ENCODE peak calls at places on chromosome 21, in seven cellular contexts. R, X, M, O, K, Z and T are unnamed samples.

GRCh38 chr21:43345746-43346409 is 81.1 kb downstream of the SIK1 start:
- DNase-seq in X (no peak), K (no peak), Z (no peak), O (no peak), M (peak; percentile 88), R (peak; percentile 85), T (peak; percentile 38)

GRCh38 chr21:25496825-25497482 is 110.3 kb downstream of the MRPL39 start:
- DNase-seq in M (no peak), K (no peak), O (no peak), R (peak; percentile 77), Z (no peak), X (no peak), T (no peak)

GRCh38 chr21:25283720-25284119 is 323.6 kb downstream of the MRPL39 start:
- DNase-seq in O (peak; percentile 77), R (peak; percentile 56), X (peak; percentile 4), K (peak; percentile 35), Z (no peak), M (no peak), T (no peak)

GRCh38 chr21:43297989-43298388 is 128.9 kb downstream of the SIK1 start:
- DNase-seq in R (no peak), K (no peak), Z (no peak), X (no peak), O (no peak), M (no peak), T (no peak)

GRCh38 chr21:27818847-27819246 is 852.0 kb upstream of the ADAMTS5 start:
- DNase-seq in M (peak; percentile 67), K (no peak), Z (no peak), X (no peak), R (no peak), O (no peak), T (no peak)

GRCh38 chr21:26115346-26115745 is 55.2 kb downstream of the APP start:
- DNase-seq in O (no peak), M (no peak), K (no peak), X (no peak), R (no peak), Z (no peak), T (no peak)

GRCh38 chr21:33419538-33420123 is 16.4 kb downstream of the IFNGR2 start:
- DNase-seq in K (no peak), O (no peak), R (peak; percentile 76), X (no peak), M (peak; percentile 71), Z (no peak), T (no peak)

GRCh38 chr21:46012154-46012553 is 30.6 kb downstream of the COL6A1 start:
- DNase-seq in M (no peak), X (no peak), O (no peak), R (no peak), Z (no peak), K (no peak), T (no peak)

GRCh38 chr21:43024737-43025136 is 50.4 kb downstream of the PKNOX1 start:
- DNase-seq in Z (no peak), O (no peak), X (no peak), K (no peak), R (no peak), M (no peak), T (no peak)

GRCh38 chr21:31604591-31605190 is 54.8 kb upstream of the SOD1 start:
- DNase-seq in K (peak; percentile 61), R (peak; percentile 54), X (peak; percentile 74), M (peak; percentile 64), O (peak; percentile 76), Z (peak; percentile 46), T (peak; percentile 93)

GRCh38 chr21:39388811-39389155 is 39.9 kb upstream of the HMGN1 start:
- DNase-seq in Z (no peak), X (no peak), O (no peak), R (no peak), M (no peak), K (no peak), T (no peak)

GRCh38 chr21:45880097-45881068 is 101.2 kb upstream of the COL6A1 start:
- DNase-seq in K (peak; percentile 82), R (peak; percentile 58), Z (peak; percentile 44), M (peak; percentile 78), O (peak; percentile 84), X (peak; percentile 78), T (peak; percentile 66)

GRCh38 chr21:42781981-42782722 is 97.2 kb downstream of the WDR4 start:
- DNase-seq in M (no peak), X (no peak), K (no peak), O (no peak), Z (no peak), R (no peak), T (no peak)

GRCh38 chr21:46079357-46080170 is 18.3 kb upstream of the COL6A2 start:
- DNase-seq in K (peak; percentile 19), Z (no peak), M (peak; percentile 86), R (peak; percentile 96), X (no peak), O (no peak), T (no peak)

GRCh38 chr21:29190920-29191319 is 60.5 kb downstream of the MAP3K7CL start:
- DNase-seq in X (no peak), Z (no peak), K (no peak), R (peak; percentile 58), O (no peak), M (peak; percentile 73), T (peak; percentile 64)

GRCh38 chr21:42971897-42972275 is 2.5 kb upstream of the PKNOX1 start:
- DNase-seq in R (no peak), K (peak; percentile 80), M (no peak), X (no peak), O (no peak), Z (no peak), T (no peak)

GRCh38 chr21:32921632-32922230 is 104.0 kb upstream of the OLIG2 start:
- DNase-seq in X (no peak), M (no peak), R (peak; percentile 10), Z (peak; percentile 23), O (peak; percentile 54), K (peak; percentile 60), T (no peak)

GRCh38 chr21:38244885-38245869 is 11.6 kb upstream of the KCNJ15 start:
- DNase-seq in R (peak; percentile 98), O (no peak), K (no peak), Z (no peak), M (peak; percentile 93), X (no peak), T (peak; percentile 51)

GRCh38 chr21:8992731-8993174 is 1528.6 kb upstream of the TPTE start:
- DNase-seq in R (no peak), Z (no peak), O (no peak), M (no peak), K (peak; percentile 34), X (no peak), T (no peak)

GRCh38 chr21:28714795-28715464 is 277.7 kb downstream of the LTN1 start:
- DNase-seq in M (peak; percentile 67), X (no peak), O (no peak), Z (no peak), K (no peak), R (peak; percentile 81), T (no peak)

GRCh38 chr21:18832950-18833349 is 429.4 kb upstream of the TMPRSS15 start:
- DNase-seq in R (no peak), M (peak; percentile 67), Z (no peak), K (no peak), O (no peak), X (no peak), T (peak; percentile 77)

GRCh38 chr21:43292041-43292865 is 123.4 kb downstream of the CRYAA start:
- DNase-seq in Z (no peak), X (no peak), K (no peak), O (no peak), M (no peak), R (no peak), T (no peak)

GRCh38 chr21:32411366-32412161 is 942 bp upstream of the EVA1C start:
- DNase-seq in O (no peak), X (no peak), Z (no peak), K (peak; percentile 39), M (peak; percentile 15), R (peak; percentile 38), T (peak; percentile 25)

GRCh38 chr21:39523930-39524329 is 72.2 kb downstream of the SH3BGR start:
- DNase-seq in M (no peak), R (no peak), X (no peak), O (no peak), K (no peak), Z (no peak), T (no peak)

GRCh38 chr21:31781737-31782136 is 49.8 kb upstream of the SCAF4 start:
- DNase-seq in R (peak; percentile 53), O (no peak), Z (no peak), X (no peak), M (peak; percentile 7), K (no peak), T (no peak)

GRCh38 chr21:38323721-38324591 is 67.2 kb downstream of the KCNJ15 start:
- DNase-seq in R (peak; percentile 94), M (peak; percentile 93), K (peak; percentile 43), O (peak; percentile 87), Z (no peak), X (no peak), T (no peak)

GRCh38 chr21:36830041-36830440 is 131.1 kb downstream of the SIM2 start:
- DNase-seq in X (no peak), M (no peak), R (no peak), K (no peak), O (no peak), Z (no peak), T (no peak)
- H3K23ac ChIP-seq in X (no peak overlapping the region), M (no peak overlapping the region), R (no peak overlapping the region), K (no peak overlapping the region), O (no peak overlapping the region), Z (no peak overlapping the region), T (no peak overlapping the region)

GRCh38 chr21:30598802-30599201 is at the start of gene KRTAP6-2:
- DNase-seq in Z (no peak), O (no peak), K (no peak), X (no peak), R (no peak), M (no peak), T (no peak)
- H3K23ac ChIP-seq in Z (no peak within 1 kb of the TSS), O (no peak within 1 kb of the TSS), K (no peak within 1 kb of the TSS), X (peak within 1 kb of the TSS; percentile 8), R (no peak within 1 kb of the TSS), M (no peak within 1 kb of the TSS), T (no peak within 1 kb of the TSS)

GRCh38 chr21:40732998-40733397 is 114.0 kb downstream of the DSCAM start:
- DNase-seq in X (no peak), Z (no peak), O (no peak), R (no peak), M (no peak), K (no peak), T (no peak)
- H3K23ac ChIP-seq in X (no peak overlapping the region), Z (no peak overlapping the region), O (no peak overlapping the region), R (no peak overlapping the region), M (no peak overlapping the region), K (no peak overlapping the region), T (no peak overlapping the region)

DNA sequence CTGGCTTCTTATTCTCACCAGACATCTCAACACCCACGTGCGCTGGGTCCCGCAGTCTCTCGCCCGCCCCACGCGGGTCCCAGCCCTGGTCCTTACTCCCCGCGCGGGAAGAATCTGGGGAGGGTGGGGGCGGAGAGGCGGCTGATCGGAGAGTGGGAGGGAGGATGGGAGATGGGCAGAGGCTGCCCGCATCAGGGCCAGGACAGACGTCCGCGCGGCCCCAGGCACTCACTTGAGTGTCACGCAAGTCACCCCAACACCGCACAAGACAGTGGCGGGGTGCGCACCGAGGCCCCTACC is 6.1 kb upstream of the SIM2 start:
- DNase-seq in R (no peak), O (no peak), X (no peak), M (no peak), Z (no peak), K (no peak), T (peak; percentile 21)
- H3K23ac ChIP-seq in R (peak overlapping the region; percentile 68), O (no peak overlapping the region), X (no peak overlapping the region), M (no peak overlapping the region), Z (no peak overlapping the region), K (no peak overlapping the region), T (no peak overlapping the region)